ENCODE peak calls at places on chromosomes 11 and 22, in ten cellular contexts. S is iris pigment epithelial cell; T is renal cortical epithelial cell; I is NCI-H1092 treated with DMSO at 0.1 percent for 48 hours; Y is mammary epithelial cell; E is stimulated activated CD8-positive, alpha-beta memory T cell treated with anti-CD3 and anti-CD28 coated beads, Interleukin-4, amount 100 ng/mL, for 1 hour; G is adrenal gland; F is CD8-positive, alpha-beta T cell; D is ELR; A is fibroblast of the conjunctiva. U is an unnamed sample.

GRCh38 chr22:17969732-17970131 is 54.6 kb downstream of the MICAL3 start:
- DNase-seq in S (peak; percentile 99), T (peak; percentile 81), I (no peak), Y (peak; percentile 58), E (no peak), G (peak; percentile 68), F (no peak), D (peak; percentile 94), A (peak; percentile 23), U (no peak)

GRCh38 chr11:111565111-111565720 is 24.7 kb downstream of the LAYN start:
- DNase-seq in S (peak; percentile 71), T (peak; percentile 68), I (peak; percentile 42), Y (peak; percentile 53), E (no peak), G (peak; percentile 59), F (peak; percentile 71), D (peak; percentile 82), A (peak; percentile 66), U (no peak)

GRCh38 chr11:71447791-71448256 is 369 bp downstream of the DHCR7 start:
- DNase-seq in S (no peak), T (no peak), I (peak; percentile 65), Y (peak; percentile 26), E (no peak), G (no peak), F (no peak), D (peak; percentile 22), A (no peak), U (no peak)

GRCh38 chr11:69462106-69463045 is 19.1 kb upstream of the LINC01488 start:
- DNase-seq in S (no peak), T (no peak), I (no peak), Y (no peak), E (no peak), G (no peak), F (no peak), D (no peak), A (no peak), U (no peak)

GRCh38 chr11:105673089-105673488 is 63.2 kb downstream of the GRIA4 start:
- DNase-seq in S (peak; percentile 64), T (peak; percentile 58), I (no peak), Y (peak; percentile 35), E (no peak), G (no peak), F (no peak), D (peak; percentile 64), A (peak; percentile 20), U (no peak)

GRCh38 chr22:36384766-36385400 is 2.9 kb downstream of the MYH9 start:
- DNase-seq in S (no peak), T (no peak), I (no peak), Y (no peak), E (no peak), G (no peak), F (peak; percentile 78), D (peak; percentile 52), A (no peak), U (no peak)

GRCh38 chr22:49602481-49602880 is 225.2 kb downstream of the BRD1 start:
- DNase-seq in S (no peak), T (no peak), I (no peak), Y (no peak), E (no peak), G (no peak), F (no peak), D (no peak), A (no peak), U (no peak)

GRCh38 chr11:110991621-110992355 is 253.7 kb upstream of the POU2AF2 start:
- DNase-seq in S (no peak), T (peak; percentile 63), I (no peak), Y (no peak), E (no peak), G (no peak), F (no peak), D (no peak), A (peak; percentile 77), U (no peak)

GRCh38 chr22:49210606-49211005 is 617.1 kb downstream of the BRD1 start:
- DNase-seq in S (no peak), T (no peak), I (no peak), Y (no peak), E (no peak), G (no peak), F (peak; percentile 31), D (no peak), A (no peak), U (no peak)

GRCh38 chr11:11661356-11662040 is 39.7 kb upstream of the GALNT18 start:
- DNase-seq in S (no peak), T (no peak), I (no peak), Y (no peak), E (no peak), G (no peak), F (no peak), D (no peak), A (no peak), U (no peak)

GRCh38 chr11:63488789-63489188 is 2.2 kb downstream of the PLAAT5 start:
- DNase-seq in S (no peak), T (no peak), I (no peak), Y (no peak), E (no peak), G (no peak), F (no peak), D (no peak), A (no peak), U (no peak)

GRCh38 chr22:28025333-28025732 is 106.3 kb upstream of the PITPNB start:
- DNase-seq in S (no peak), T (no peak), I (no peak), Y (no peak), E (no peak), G (peak; percentile 10), F (peak; percentile 5), D (no peak), A (no peak), U (no peak)

GRCh38 chr11:24697722-24698121 is 200.9 kb downstream of the LUZP2 start:
- DNase-seq in S (peak; percentile 92), T (peak; percentile 60), I (no peak), Y (peak; percentile 30), E (no peak), G (no peak), F (no peak), D (peak; percentile 85), A (no peak), U (no peak)

GRCh38 chr11:114149689-114150407 is 90.3 kb downstream of the ZBTB16 start:
- DNase-seq in S (no peak), T (peak; percentile 71), I (no peak), Y (no peak), E (no peak), G (no peak), F (no peak), D (no peak), A (no peak), U (no peak)

GRCh38 chr22:33542153-33542552 is 378.1 kb downstream of the LARGE1 start:
- DNase-seq in S (no peak), T (peak; percentile 45), I (no peak), Y (no peak), E (no peak), G (peak; percentile 54), F (no peak), D (no peak), A (no peak), U (no peak)

GRCh38 chr22:27952779-27953178 is 33.7 kb upstream of the PITPNB start:
- DNase-seq in S (peak; percentile 48), T (no peak), I (no peak), Y (no peak), E (no peak), G (no peak), F (no peak), D (no peak), A (no peak), U (no peak)